ENCODE peak calls at places on chromosomes 4 and X, in five cellular contexts. X is hepatic stellate cell, B is colonic mucosa, G is heart right ventricle, P is GM23338. I is an unnamed sample.

GRCh38 chr4:152247271-152247975 is 288.5 kb downstream of the FBXW7 start:
- DNase-seq in B (no peak), X (no peak), G (peak; percentile 46), P (no peak), I (peak; percentile 35)

GRCh38 chr4:6507345-6507744 is 34.9 kb upstream of the PPP2R2C start:
- DNase-seq in B (no peak), X (no peak), G (no peak), P (no peak), I (no peak)

GRCh38 chr4:171025776-171026175 is 787.4 kb upstream of the GALNTL6 start:
- DNase-seq in G (no peak), P (no peak), B (no peak), X (no peak), I (no peak)

GRCh38 chrX:134646671-134647070 is 11.6 kb downstream of the PLAC1 start:
- DNase-seq in G (no peak), P (no peak), X (no peak), B (no peak), I (no peak)

GRCh38 chr4:152352645-152353116 is 183.2 kb downstream of the FBXW7 start:
- DNase-seq in X (peak; percentile 23), G (peak; percentile 80), P (peak; percentile 64), B (peak; percentile 28), I (peak; percentile 78)

GRCh38 chrX:16479206-16479869 is 170.6 kb upstream of the S100G start:
- DNase-seq in X (no peak), B (no peak), P (no peak), G (no peak), I (no peak)

GRCh38 chrX:19085975-19086772 is 36.1 kb downstream of the ADGRG2 start:
- DNase-seq in B (no peak), X (no peak), P (no peak), G (no peak), I (no peak)

GRCh38 chrX:138020941-138021340 is 455.0 kb downstream of the ZIC3 start:
- DNase-seq in B (no peak), X (no peak), P (no peak), G (no peak), I (no peak)

GRCh38 chr4:95506264-95506663 is 42.5 kb downstream of the UNC5C start:
- DNase-seq in P (no peak), G (no peak), X (no peak), B (no peak), I (no peak)

GRCh38 chr4:163701915-163702314 is 207.4 kb downstream of the TMA16 start:
- DNase-seq in P (no peak), B (no peak), X (no peak), G (no peak), I (no peak)

GRCh38 chr4:6710282-6710681 is 617 bp upstream of the MRFAP1L1 start:
- DNase-seq in X (no peak), B (no peak), P (no peak), G (no peak), I (no peak)

I was measured in BE2C.